ENCODE peak calls at places on chromosomes 16 and 17, in six cellular contexts. One of them, this sample, is unnamed.

GRCh38 chr16:69017036-69017783 is 88.2 kb upstream of the HAS3 start:
- DNase-seq in PC-9: no peak
- DNase-seq in SK-N-SH: peak; percentile 11
- DNase-seq in OCI-LY7: no peak
- DNase-seq in PC-3: peak; percentile 87
- DNase-seq in GM23248: peak; percentile 77
- DNase-seq in this sample: no peak

GRCh38 chr17:57757735-57758134 is 12.6 kb upstream of the CCDC182 start:
- DNase-seq in PC-9: no peak
- DNase-seq in GM23248: no peak
- DNase-seq in SK-N-SH: no peak
- DNase-seq in PC-3: no peak
- DNase-seq in OCI-LY7: no peak
- DNase-seq in this sample: no peak

GRCh38 chr17:6286239-6286638 is 148.7 kb downstream of the AIPL1 start:
- DNase-seq in GM23248: no peak
- DNase-seq in OCI-LY7: no peak
- DNase-seq in SK-N-SH: no peak
- DNase-seq in PC-9: no peak
- DNase-seq in PC-3: peak; percentile 44
- DNase-seq in this sample: no peak

GRCh38 chr16:82609140-82609539 is 17.6 kb upstream of the CDH13 start:
- DNase-seq in SK-N-SH: no peak
- DNase-seq in PC-9: no peak
- DNase-seq in PC-3: no peak
- DNase-seq in GM23248: no peak
- DNase-seq in OCI-LY7: no peak
- DNase-seq in this sample: no peak

GRCh38 chr17:78563189-78564145 is 13.7 kb downstream of the DNAH17 start:
- DNase-seq in SK-N-SH: no peak
- DNase-seq in GM23248: peak; percentile 28
- DNase-seq in OCI-LY7: no peak
- DNase-seq in PC-9: no peak
- DNase-seq in PC-3: no peak
- DNase-seq in this sample: no peak

GRCh38 chr17:59893617-59894100 is 738 bp downstream of the RPS6KB1 start:
- DNase-seq in GM23248: peak; percentile 62
- DNase-seq in PC-9: no peak
- DNase-seq in PC-3: peak; percentile 39
- DNase-seq in SK-N-SH: peak; percentile 45
- DNase-seq in OCI-LY7: peak; percentile 60
- DNase-seq in this sample: peak; percentile 57

GRCh38 chr16:48201515-48202201 is 42.4 kb upstream of the LONP2 start:
- DNase-seq in GM23248: no peak
- DNase-seq in OCI-LY7: no peak
- DNase-seq in SK-N-SH: no peak
- DNase-seq in PC-9: no peak
- DNase-seq in PC-3: no peak
- DNase-seq in this sample: no peak

GRCh38 chr17:78137392-78138203 is 7.0 kb downstream of the TMC8 start:
- DNase-seq in GM23248: no peak
- DNase-seq in OCI-LY7: peak; percentile 31
- DNase-seq in PC-3: no peak
- DNase-seq in SK-N-SH: peak; percentile 60
- DNase-seq in PC-9: peak; percentile 69
- DNase-seq in this sample: no peak

GRCh38 chr16:28985206-28985605 is 354 bp downstream of the LAT start:
- DNase-seq in PC-3: no peak
- DNase-seq in GM23248: no peak
- DNase-seq in PC-9: no peak
- DNase-seq in OCI-LY7: no peak
- DNase-seq in SK-N-SH: no peak
- DNase-seq in this sample: no peak

GRCh38 chr17:50884354-50885311 is 18.5 kb upstream of the TOB1 start:
- DNase-seq in OCI-LY7: no peak
- DNase-seq in PC-9: peak; percentile 68
- DNase-seq in PC-3: no peak
- DNase-seq in GM23248: no peak
- DNase-seq in SK-N-SH: no peak
- DNase-seq in this sample: peak; percentile 87

GRCh38 chr17:17019891-17020456 is 22.3 kb upstream of the MPRIP start:
- DNase-seq in PC-3: no peak
- DNase-seq in OCI-LY7: no peak
- DNase-seq in SK-N-SH: no peak
- DNase-seq in GM23248: no peak
- DNase-seq in PC-9: peak; percentile 95
- DNase-seq in this sample: no peak

GRCh38 chr16:23026777-23027362 is 122.4 kb downstream of the USP31 start:
- DNase-seq in SK-N-SH: no peak
- DNase-seq in GM23248: peak; percentile 41
- DNase-seq in PC-9: peak; percentile 10
- DNase-seq in OCI-LY7: peak; percentile 25
- DNase-seq in PC-3: peak; percentile 39
- DNase-seq in this sample: peak; percentile 63

GRCh38 chr17:28675980-28676379 is 14.0 kb downstream of the SUPT6H start:
- DNase-seq in PC-3: peak; percentile 39
- DNase-seq in OCI-LY7: peak; percentile 56
- DNase-seq in SK-N-SH: no peak
- DNase-seq in PC-9: peak; percentile 17
- DNase-seq in GM23248: no peak
- DNase-seq in this sample: peak; percentile 33

GRCh38 chr16:15509051-15509592 is 74.7 kb downstream of the BMERB1 start:
- DNase-seq in OCI-LY7: no peak
- DNase-seq in GM23248: no peak
- DNase-seq in SK-N-SH: peak; percentile 27
- DNase-seq in PC-3: no peak
- DNase-seq in PC-9: no peak
- DNase-seq in this sample: no peak

GRCh38 chr17:79272666-79273219 is 198.1 kb downstream of the ENGASE start:
- DNase-seq in GM23248: peak; percentile 57
- DNase-seq in PC-9: peak; percentile 21
- DNase-seq in PC-3: peak; percentile 57
- DNase-seq in OCI-LY7: no peak
- DNase-seq in SK-N-SH: peak; percentile 85
- DNase-seq in this sample: no peak

GRCh38 chr17:72077326-72077960 is 43.4 kb upstream of the SOX9 start:
- DNase-seq in PC-3: peak; percentile 39
- DNase-seq in OCI-LY7: no peak
- DNase-seq in PC-9: no peak
- DNase-seq in SK-N-SH: no peak
- DNase-seq in GM23248: peak; percentile 25
- DNase-seq in this sample: no peak
- H3K9me2 ChIP-seq in PC-3: no peaks in the 10 kb centered on the region
- H3K9me2 ChIP-seq in OCI-LY7: no peaks in the 10 kb centered on the region
- H3K9me2 ChIP-seq in PC-9: no peaks in the 10 kb centered on the region
- H3K9me2 ChIP-seq in SK-N-SH: no peaks in the 10 kb centered on the region
- H3K9me2 ChIP-seq in GM23248: no peaks in the 10 kb centered on the region
- H3K9me2 ChIP-seq in this sample: no peaks in the 10 kb centered on the region

GRCh38 chr16:13378151-13378550 is 476.8 kb downstream of the SHISA9 start:
- DNase-seq in SK-N-SH: no peak
- DNase-seq in GM23248: no peak
- DNase-seq in OCI-LY7: no peak
- DNase-seq in PC-3: no peak
- DNase-seq in PC-9: peak; percentile 23
- DNase-seq in this sample: no peak

GRCh38 chr16:13376174-13376573 is 474.8 kb downstream of the SHISA9 start:
- DNase-seq in PC-9: no peak
- DNase-seq in GM23248: no peak
- DNase-seq in OCI-LY7: no peak
- DNase-seq in PC-3: no peak
- DNase-seq in SK-N-SH: no peak
- DNase-seq in this sample: no peak

GRCh38 chr16:13377143-13377542 is 475.7 kb downstream of the SHISA9 start:
- DNase-seq in PC-9: no peak
- DNase-seq in OCI-LY7: no peak
- DNase-seq in GM23248: no peak
- DNase-seq in PC-3: no peak
- DNase-seq in SK-N-SH: no peak
- DNase-seq in this sample: no peak

DNA sequence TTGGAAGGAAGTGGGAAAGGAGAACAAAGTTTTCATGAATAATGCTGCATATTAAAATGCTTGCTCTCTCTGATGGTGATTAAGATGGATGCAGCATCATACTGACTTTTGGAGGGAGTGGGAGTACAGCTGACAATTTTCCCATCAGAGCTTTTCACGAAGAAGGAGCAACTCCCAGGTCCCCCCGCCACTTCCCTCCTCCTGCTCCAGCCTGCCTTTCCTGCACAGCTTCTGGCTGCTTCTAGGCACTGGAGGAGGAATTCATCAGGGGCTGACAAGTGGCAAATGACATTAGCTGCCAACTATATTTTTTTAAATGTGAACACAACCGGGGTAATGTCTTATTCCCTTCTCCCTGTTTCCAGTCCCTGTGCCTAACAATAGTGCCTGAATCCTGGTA is 477.9 kb downstream of the SHISA9 start:
- DNase-seq in PC-3: no peak
- DNase-seq in GM23248: no peak
- DNase-seq in OCI-LY7: no peak
- DNase-seq in SK-N-SH: no peak
- DNase-seq in PC-9: no peak
- DNase-seq in this sample: no peak
- H3K27ac ChIP-seq in PC-3: no peak overlapping the region
- H3K27ac ChIP-seq in GM23248: no peak overlapping the region
- H3K27ac ChIP-seq in OCI-LY7: no peak overlapping the region
- H3K27ac ChIP-seq in SK-N-SH: no peak overlapping the region
- H3K27ac ChIP-seq in PC-9: no peak overlapping the region
- H3K27ac ChIP-seq in this sample: no peak overlapping the region

GRCh38 chr16:67144943-67145342 is 5.9 kb downstream of the B3GNT9 start:
- DNase-seq in SK-N-SH: no peak
- DNase-seq in GM23248: no peak
- DNase-seq in PC-9: no peak
- DNase-seq in OCI-LY7: no peak
- DNase-seq in PC-3: no peak
- DNase-seq in this sample: no peak
- H3K9me2 ChIP-seq in SK-N-SH: no peaks in the 10 kb centered on the region
- H3K9me2 ChIP-seq in GM23248: no peaks in the 10 kb centered on the region
- H3K9me2 ChIP-seq in PC-9: no peaks in the 10 kb centered on the region
- H3K9me2 ChIP-seq in OCI-LY7: no peaks in the 10 kb centered on the region
- H3K9me2 ChIP-seq in PC-3: no peaks in the 10 kb centered on the region
- H3K9me2 ChIP-seq in this sample: no peaks in the 10 kb centered on the region

GRCh38 chr17:9116861-9117568 is 95.7 kb downstream of the NTN1 start:
- DNase-seq in PC-9: no peak
- DNase-seq in SK-N-SH: no peak
- DNase-seq in GM23248: no peak
- DNase-seq in OCI-LY7: no peak
- DNase-seq in PC-3: no peak
- DNase-seq in this sample: no peak

GRCh38 chr17:9120471-9120870 is 99.2 kb downstream of the NTN1 start:
- DNase-seq in SK-N-SH: no peak
- DNase-seq in PC-3: no peak
- DNase-seq in GM23248: no peak
- DNase-seq in PC-9: no peak
- DNase-seq in OCI-LY7: no peak
- DNase-seq in this sample: no peak

GRCh38 chr17:9116311-9116820 is 95.1 kb downstream of the NTN1 start:
- DNase-seq in SK-N-SH: no peak
- DNase-seq in GM23248: no peak
- DNase-seq in OCI-LY7: no peak
- DNase-seq in PC-3: no peak
- DNase-seq in PC-9: no peak
- DNase-seq in this sample: no peak

GRCh38 chr17:9110501-9110900 is 89.2 kb downstream of the NTN1 start:
- DNase-seq in PC-3: no peak
- DNase-seq in GM23248: no peak
- DNase-seq in PC-9: no peak
- DNase-seq in SK-N-SH: no peak
- DNase-seq in OCI-LY7: no peak
- DNase-seq in this sample: no peak

DNA sequence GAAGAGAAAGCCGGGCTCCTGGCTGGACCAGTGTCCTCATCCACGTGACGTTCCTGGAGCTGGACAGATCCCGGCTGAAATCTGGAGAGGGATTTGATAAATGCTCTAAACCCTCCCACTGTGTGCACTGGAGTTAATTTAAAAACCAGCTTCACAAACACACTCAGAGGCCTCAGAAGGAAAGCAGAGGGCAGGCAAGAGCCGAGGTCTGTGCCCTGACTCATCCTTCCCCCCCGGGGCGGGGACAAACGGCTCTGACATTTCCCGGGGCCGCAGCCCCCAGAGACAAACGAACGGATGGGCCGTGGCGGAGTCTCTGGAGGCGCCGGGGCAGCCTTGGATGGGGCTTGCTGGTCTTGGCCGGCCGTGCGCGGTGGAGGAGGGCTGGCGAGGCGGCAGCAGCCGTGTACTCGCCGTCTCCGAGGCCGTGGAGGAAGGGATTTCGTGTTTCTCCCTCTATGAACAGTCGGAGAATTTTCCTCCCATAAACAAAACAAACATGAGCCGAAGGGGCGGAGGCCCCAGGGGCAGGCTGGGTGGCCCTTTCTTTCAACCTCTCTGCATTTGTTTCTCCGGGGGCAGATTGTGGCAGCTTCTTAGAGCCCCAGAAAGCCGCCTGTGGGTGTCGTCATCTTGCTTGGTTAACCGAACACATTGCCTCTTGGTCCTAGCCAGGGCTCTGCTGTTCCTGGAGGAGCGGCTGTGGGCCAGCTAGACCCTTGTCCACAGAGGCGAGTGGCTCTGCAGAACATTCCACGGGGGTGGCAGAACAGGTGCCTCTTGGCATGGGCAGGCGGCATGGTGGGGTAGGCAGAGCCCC is 94.3 kb downstream of the NTN1 start:
- DNase-seq in OCI-LY7: no peak
- DNase-seq in GM23248: peak; percentile 71
- DNase-seq in PC-3: no peak
- DNase-seq in PC-9: peak; percentile 50
- DNase-seq in SK-N-SH: peak; percentile 31
- DNase-seq in this sample: peak; percentile 74
- H3K27ac ChIP-seq in OCI-LY7: no peak overlapping the region
- H3K27ac ChIP-seq in GM23248: peak overlapping the region; percentile 33
- H3K27ac ChIP-seq in PC-3: no peak overlapping the region
- H3K27ac ChIP-seq in PC-9: no peak overlapping the region
- H3K27ac ChIP-seq in SK-N-SH: no peak overlapping the region
- H3K27ac ChIP-seq in this sample: peak overlapping the region; percentile 59

DNA sequence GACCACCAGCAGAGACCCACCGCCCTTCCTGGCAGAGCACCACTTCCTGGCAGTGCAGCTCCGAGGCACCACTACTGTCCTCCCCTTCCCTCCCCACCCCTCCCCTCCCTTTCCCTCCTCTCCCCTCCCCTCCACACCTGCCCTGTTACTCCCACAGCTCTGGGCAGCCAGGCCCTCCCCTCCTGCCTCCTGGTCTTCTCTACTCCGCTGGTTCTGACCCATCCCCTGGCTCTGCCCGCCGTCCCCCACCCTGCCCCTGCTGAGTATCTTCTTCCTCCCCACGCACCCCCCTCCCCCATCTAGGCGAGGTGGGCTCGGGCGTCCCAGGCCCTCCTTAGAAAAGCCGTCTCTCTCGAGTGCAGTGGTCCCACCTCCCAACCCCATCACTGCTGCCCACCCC is 77.7 kb downstream of the AMFR start:
- DNase-seq in GM23248: no peak
- DNase-seq in PC-3: no peak
- DNase-seq in SK-N-SH: no peak
- DNase-seq in PC-9: no peak
- DNase-seq in OCI-LY7: no peak
- DNase-seq in this sample: no peak
- H3K9me2 ChIP-seq in GM23248: no peaks in the 10 kb centered on the region
- H3K9me2 ChIP-seq in PC-3: no peaks in the 10 kb centered on the region
- H3K9me2 ChIP-seq in SK-N-SH: no peaks in the 10 kb centered on the region
- H3K9me2 ChIP-seq in PC-9: no peaks in the 10 kb centered on the region
- H3K9me2 ChIP-seq in OCI-LY7: no peaks in the 10 kb centered on the region
- H3K9me2 ChIP-seq in this sample: no peaks in the 10 kb centered on the region

GRCh38 chr16:10992797-10993196 is 48.4 kb downstream of the CLEC16A start:
- DNase-seq in OCI-LY7: no peak
- DNase-seq in GM23248: peak; percentile 92
- DNase-seq in PC-9: peak; percentile 83
- DNase-seq in SK-N-SH: no peak
- DNase-seq in PC-3: peak; percentile 80
- DNase-seq in this sample: no peak
- H3K27ac ChIP-seq in OCI-LY7: no peak overlapping the region
- H3K27ac ChIP-seq in GM23248: peak overlapping the region; percentile 77
- H3K27ac ChIP-seq in PC-9: peak overlapping the region; percentile 95
- H3K27ac ChIP-seq in SK-N-SH: peak overlapping the region; percentile 76
- H3K27ac ChIP-seq in PC-3: peak overlapping the region; percentile 92
- H3K27ac ChIP-seq in this sample: peak overlapping the region; percentile 72

This sample was measured in hepatocyte.